ENCODE peak calls at places on chromosomes 6 and 20, in nine cellular contexts. Z is CD8-positive, alpha-beta memory T cell; X is right lobe of liver; B is GM23338; P is ovary; Y is ascending aorta; W is heart left ventricle; V is thoracic aorta; L is Peyer's patch. Q is an unnamed sample. For H3K4me1, the result is how much of the 10 kb centered on the place peaks cover.

GRCh38 chr6:71402101-71402500 is 113.5 kb downstream of the OGFRL1 start:
- DNase-seq in Z (no peak), X (no peak), B (no peak), P (no peak), Y (no peak), W (no peak), V (no peak), L (no peak), Q (no peak)

GRCh38 chr6:134046054-134046453 is 6.4 kb downstream of the SLC2A12 start:
- DNase-seq in Z (no peak), X (no peak), B (no peak), P (no peak), Y (no peak), W (no peak), V (no peak), L (no peak), Q (no peak)

GRCh38 chr20:47818996-47819609 is 33.8 kb upstream of the SULF2 start:
- DNase-seq in Z (no peak), X (no peak), B (peak), P (no peak), Y (no peak), W (no peak), V (no peak), L (peak), Q (no peak)

GRCh38 chr6:147654103-147654845 is 145.8 kb downstream of the SAMD5 start:
- DNase-seq in Z (no peak), X (no peak), B (no peak), P (no peak), Y (no peak), W (no peak), V (no peak), L (no peak), Q (no peak)

GRCh38 chr6:143774347-143774746 is 68.8 kb upstream of the LTV1 start:
- DNase-seq in Z (no peak), X (peak), B (no peak), P (no peak), Y (no peak), W (no peak), V (no peak), L (no peak), Q (no peak)

GRCh38 chr6:1596088-1596852 is 13.4 kb upstream of the FOXC1 start:
- DNase-seq in Z (peak), X (no peak), B (peak), P (peak), Y (no peak), W (no peak), V (no peak), L (peak), Q (peak)

GRCh38 chr20:57033994-57034393 is 232.4 kb downstream of the BMP7 start:
- DNase-seq in Z (no peak), X (no peak), B (no peak), P (no peak), Y (no peak), W (no peak), V (no peak), L (no peak), Q (no peak)

GRCh38 chr6:108252055-108252454 is 8.8 kb downstream of the SNX3 start:
- DNase-seq in Z (no peak), X (no peak), B (no peak), P (no peak), Y (no peak), W (no peak), V (no peak), L (no peak), Q (no peak)

GRCh38 chr6:52392944-52393343 is 27.2 kb upstream of the EFHC1 start:
- DNase-seq in Z (no peak), X (no peak), B (no peak), P (no peak), Y (no peak), W (no peak), V (no peak), L (no peak), Q (no peak)

GRCh38 chr6:84455630-84456029 is 228.2 kb upstream of the CEP162 start:
- DNase-seq in Z (no peak), X (no peak), B (no peak), P (no peak), Y (no peak), W (no peak), V (no peak), L (no peak), Q (no peak)

GRCh38 chr6:129494099-129494498 is 215.9 kb downstream of the ARHGAP18 start:
- DNase-seq in Z (no peak), X (no peak), B (no peak), P (no peak), Y (no peak), W (no peak), V (no peak), L (no peak), Q (no peak)
- H3K27ac ChIP-seq in Z (no peak), X (no peak), B (no peak), P (no peak), Y (peak), W (peak), V (peak), L (no peak), Q (no peak)

DNA sequence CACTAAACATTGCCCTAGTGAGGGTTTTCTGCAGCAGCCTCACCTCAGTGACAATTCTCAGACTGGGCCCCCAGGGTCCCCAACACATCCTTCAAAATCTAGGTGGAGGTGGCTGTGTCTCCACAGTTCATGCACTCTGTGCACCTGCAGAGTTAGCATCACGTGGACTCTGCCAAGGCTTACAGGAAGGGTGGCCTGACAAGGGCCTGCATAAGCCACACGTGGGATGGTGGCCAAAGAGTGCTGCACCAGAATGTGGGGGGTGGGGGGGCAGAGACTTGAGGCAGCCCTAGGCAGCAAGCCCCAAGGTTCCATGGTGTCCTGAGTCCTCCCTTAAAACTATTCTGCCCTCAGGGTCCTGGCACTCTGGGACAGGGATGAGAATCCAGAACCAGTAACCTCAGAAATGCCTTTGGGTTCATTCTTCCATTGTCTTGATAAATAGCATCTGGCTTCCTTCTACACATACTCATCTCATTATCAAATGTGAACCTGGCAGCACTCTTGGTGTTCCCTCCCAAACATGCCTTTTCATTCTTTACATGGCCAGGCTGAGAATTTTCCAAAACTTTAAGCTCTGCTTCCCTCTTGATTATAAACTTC is 1.6 kb upstream of the SERPINB1 start:
- DNase-seq in Z (no peak), X (no peak), B (no peak), P (no peak), Y (no peak), W (no peak), V (no peak), L (peak), Q (no peak)
- H3K4me1 ChIP-seq in Z (under half), X (under half), B (under half), P (under half), Y (under half), W (half or more), V (under half), L (under half), Q (under half)

GRCh38 chr6:20186981-20187380 is 25.3 kb downstream of the MBOAT1 start:
- DNase-seq in Z (no peak), X (no peak), B (no peak), P (no peak), Y (no peak), W (no peak), V (no peak), L (no peak), Q (no peak)
- H3K27ac ChIP-seq in Z (no peak), X (no peak), B (no peak), P (no peak), Y (no peak), W (no peak), V (no peak), L (no peak), Q (no peak)

GRCh38 chr20:35332540-35333200 is 40.4 kb upstream of the FAM83C start:
- DNase-seq in Z (no peak), X (no peak), B (no peak), P (no peak), Y (no peak), W (no peak), V (no peak), L (no peak), Q (no peak)
- H3K4me1 ChIP-seq in Z (under half), X (under half), B (under half), P (under half), Y (under half), W (under half), V (under half), L (under half), Q (under half)

GRCh38 chr6:17448165-17448564 is 54.8 kb downstream of the CAP2 start:
- DNase-seq in Z (no peak), X (no peak), B (no peak), P (no peak), Y (no peak), W (no peak), V (no peak), L (no peak), Q (no peak)
- H3K27ac ChIP-seq in Z (no peak), X (no peak), B (no peak), P (no peak), Y (no peak), W (no peak), V (no peak), L (no peak), Q (no peak)

DNA sequence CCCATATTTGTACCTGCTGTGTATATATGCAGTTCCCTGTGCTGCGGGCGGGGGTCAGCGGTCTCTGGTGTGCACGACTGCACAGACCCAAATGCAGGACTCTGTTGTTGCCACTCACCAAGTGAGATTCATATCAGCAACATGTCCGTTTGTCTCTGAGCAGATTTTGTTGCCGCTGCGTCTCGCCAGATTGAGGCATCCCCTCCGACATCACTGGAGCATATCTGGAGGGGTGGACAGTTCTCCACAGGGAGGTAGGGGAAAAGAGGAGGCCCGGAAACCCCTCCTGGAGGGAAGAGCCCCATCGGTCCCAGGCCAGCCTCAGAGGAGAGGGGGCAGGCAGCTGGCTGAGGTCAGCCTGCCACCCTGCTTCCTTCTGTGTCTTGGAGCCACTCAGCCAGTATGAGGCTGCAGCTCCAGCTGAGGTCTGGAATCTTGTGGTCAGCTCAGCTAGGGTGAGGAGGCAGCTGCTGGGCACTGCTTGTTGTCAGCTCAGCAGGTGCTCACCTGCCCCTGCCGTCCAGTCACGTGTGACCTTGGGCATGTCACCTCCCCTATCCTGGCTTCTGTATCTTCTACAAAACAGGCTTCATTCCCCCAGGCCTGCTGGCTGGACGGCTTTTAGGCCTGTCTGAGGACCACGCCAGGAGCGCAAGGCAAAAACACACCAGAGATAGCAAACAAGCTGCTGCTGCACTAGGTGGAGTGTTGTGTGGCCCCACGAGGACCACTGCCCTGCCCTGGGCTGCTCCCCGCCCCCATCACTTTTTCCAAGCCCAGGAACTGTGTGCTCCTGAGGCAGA is 47.1 kb downstream of the HNF4A start:
- DNase-seq in Z (no peak), X (peak), B (no peak), P (no peak), Y (no peak), W (no peak), V (no peak), L (peak), Q (no peak)
- H3K4me1 ChIP-seq in Z (under half), X (under half), B (under half), P (under half), Y (under half), W (under half), V (under half), L (under half), Q (under half)